ENCODE peak calls at places on chromosomes 4 and X, in five cellular contexts. G is stomach, S is H7, D is iPS-NIHi11, Y is substantia nigra. L is an unnamed sample.

GRCh38 chrX:122421434-122422121 is 762.5 kb upstream of the GRIA3 start:
- DNase-seq in Y (no peak), D (no peak), S (no peak), G (no peak), L (no peak)

GRCh38 chr4:2408401-2408958 is 10.0 kb downstream of the ZFYVE28 start:
- DNase-seq in D (peak), S (peak), Y (no peak), G (no peak), L (no peak)

GRCh38 chrX:154046262-154046771 is 26.6 kb upstream of the IRAK1 start:
- DNase-seq in Y (no peak), S (no peak), G (no peak), D (no peak), L (no peak)

GRCh38 chr4:74317616-74318256 is 9.5 kb downstream of the EPGN start:
- DNase-seq in G (no peak), S (no peak), D (no peak), Y (no peak), L (no peak)

GRCh38 chr4:180840142-180840541 is 1403.1 kb upstream of the TENM3 start:
- DNase-seq in S (no peak), D (no peak), G (no peak), Y (no peak), L (no peak)

GRCh38 chr4:173243917-173244658 is 75.5 kb downstream of the GALNT7 start:
- DNase-seq in S (no peak), Y (no peak), D (no peak), G (no peak), L (no peak)

GRCh38 chr4:112167790-112168189 is 22.5 kb downstream of the FAM241A start:
- DNase-seq in Y (no peak), D (no peak), G (no peak), S (no peak), L (no peak)

GRCh38 chr4:19961092-19961491 is 290.6 kb upstream of the SLIT2 start:
- DNase-seq in G (no peak), D (no peak), S (no peak), Y (no peak), L (no peak)

GRCh38 chr4:40721730-40722171 is 28.0 kb upstream of the NSUN7 start:
- DNase-seq in D (no peak), S (no peak), G (no peak), Y (no peak), L (no peak)

GRCh38 chr4:112523008-112523440 is 7.0 kb upstream of the NEUROG2 start:
- DNase-seq in D (peak), G (no peak), Y (no peak), S (peak), L (no peak)

GRCh38 chrX:20019672-20020365 is 29.0 kb upstream of the BCLAF3 start:
- DNase-seq in G (no peak), S (no peak), D (no peak), Y (no peak), L (no peak)

GRCh38 chr4:34181891-34182290 is 2062.4 kb downstream of the ARAP2 start:
- DNase-seq in S (no peak), Y (no peak), D (no peak), G (no peak), L (no peak)

GRCh38 chr4:8004066-8004465 is 64.4 kb upstream of the AFAP1 start:
- DNase-seq in G (no peak), D (no peak), Y (no peak), S (no peak), L (no peak)

GRCh38 chr4:155758500-155759371 is at the start of gene GUCY1B1:
- DNase-seq in D (peak), G (peak), Y (peak), S (peak), L (peak)

GRCh38 chr4:177177446-177178160 is 132.1 kb upstream of the NEIL3 start:
- DNase-seq in S (no peak), D (no peak), Y (no peak), G (no peak), L (no peak)

GRCh38 chrX:111041018-111041462 is 55.0 kb upstream of the PAK3 start:
- DNase-seq in Y (no peak), S (no peak), G (no peak), D (no peak), L (no peak)

GRCh38 chr4:175385797-175386196 is 426.3 kb downstream of the GPM6A start:
- DNase-seq in D (no peak), S (no peak), Y (no peak), G (no peak), L (no peak)

GRCh38 chr4:128606173-128606572 is 203.3 kb upstream of the JADE1 start:
- DNase-seq in G (no peak), Y (no peak), D (no peak), S (no peak), L (no peak)

GRCh38 chr4:184937745-184938144 is 80.5 kb upstream of the HELT start:
- DNase-seq in S (peak), D (peak), Y (no peak), G (no peak), L (no peak)

GRCh38 chrX:101685923-101686322 is 26.3 kb upstream of the ARMCX2 start:
- DNase-seq in D (peak), Y (no peak), G (no peak), S (peak), L (no peak)

GRCh38 chr4:47002593-47002992 is 9.2 kb upstream of the GABRA4 start:
- DNase-seq in S (peak), G (no peak), D (no peak), Y (no peak), L (no peak)

GRCh38 chrX:108053218-108053617 is 8.4 kb downstream of the VSIG1 start:
- DNase-seq in D (no peak), G (no peak), S (no peak), Y (no peak), L (no peak)

GRCh38 chr4:112343330-112343729 is 46.2 kb downstream of the ALPK1 start:
- DNase-seq in S (no peak), D (no peak), G (no peak), Y (no peak), L (no peak)

GRCh38 chr4:8235224-8235623 is 34.3 kb upstream of the HTRA3 start:
- DNase-seq in D (no peak), G (no peak), Y (no peak), S (no peak), L (no peak)

GRCh38 chr4:101753702-101754101 is 36.8 kb upstream of the BANK1 start:
- DNase-seq in S (no peak), G (no peak), D (no peak), Y (no peak), L (no peak)

GRCh38 chr4:8856835-8857590 is 14.6 kb downstream of the HMX1 start:
- DNase-seq in G (no peak), D (no peak), S (peak), Y (no peak), L (no peak)

GRCh38 chr4:56907489-56908205 is at the start of gene REST:
- DNase-seq in Y (no peak), G (peak), D (peak), S (peak), L (peak)